ENCODE peak calls at places on chromosomes 11 and 22, in five cellular contexts. One of them, this sample, is unnamed.
A peak's percentile ranks its signal among the peaks of the same experiment; 100 is the strongest.

GRCh38 chr11:2190670-2191471 is 19.3 kb upstream of the TH start:
- DNase-seq in neuronal stem cell: peak; percentile 77
- DNase-seq in IMR-90: no peak
- DNase-seq in H1: no peak
- DNase-seq in H9: no peak
- DNase-seq in this sample: no peak

GRCh38 chr11:78209478-78209877 is 20.8 kb downstream of the USP35 start:
- DNase-seq in IMR-90: no peak
- DNase-seq in H1: no peak
- DNase-seq in H9: no peak
- DNase-seq in neuronal stem cell: no peak
- DNase-seq in this sample: no peak

GRCh38 chr22:23242473-23243001 is 62.2 kb downstream of the BCR start:
- DNase-seq in IMR-90: peak; percentile 46
- DNase-seq in H1: peak; percentile 82
- DNase-seq in H9: peak; percentile 95
- DNase-seq in neuronal stem cell: peak; percentile 62
- DNase-seq in this sample: peak; percentile 52

GRCh38 chr11:128717581-128717980 is 23.7 kb downstream of the FLI1 start:
- DNase-seq in H1: no peak
- DNase-seq in neuronal stem cell: no peak
- DNase-seq in H9: no peak
- DNase-seq in IMR-90: no peak
- DNase-seq in this sample: no peak

GRCh38 chr22:46758867-46759290 is 3.6 kb upstream of the TBC1D22A start:
- DNase-seq in H1: peak; percentile 71
- DNase-seq in neuronal stem cell: peak; percentile 45
- DNase-seq in H9: peak; percentile 74
- DNase-seq in IMR-90: peak; percentile 63
- DNase-seq in this sample: peak; percentile 74

GRCh38 chr11:12007769-12008737 is at the start of gene DKK3:
- DNase-seq in H9: peak; percentile 63
- DNase-seq in neuronal stem cell: peak; percentile 43
- DNase-seq in H1: peak; percentile 66
- DNase-seq in IMR-90: peak; percentile 34
- DNase-seq in this sample: peak; percentile 61

GRCh38 chr11:13160745-13161144 is 116.8 kb upstream of the BMAL1 start:
- DNase-seq in H9: no peak
- DNase-seq in neuronal stem cell: no peak
- DNase-seq in H1: no peak
- DNase-seq in IMR-90: no peak
- DNase-seq in this sample: no peak

GRCh38 chr11:8038393-8038792 is 42.6 kb upstream of the TUB start:
- DNase-seq in neuronal stem cell: peak; percentile 53
- DNase-seq in IMR-90: no peak
- DNase-seq in H1: peak; percentile 46
- DNase-seq in H9: no peak
- DNase-seq in this sample: no peak

GRCh38 chr11:74611369-74611861 is 19.0 kb downstream of the POLD3 start:
- DNase-seq in H1: no peak
- DNase-seq in H9: no peak
- DNase-seq in IMR-90: peak; percentile 87
- DNase-seq in neuronal stem cell: no peak
- DNase-seq in this sample: peak; percentile 68

GRCh38 chr22:43887391-43887790 is 4.4 kb downstream of the PNPLA5 start:
- DNase-seq in H1: no peak
- DNase-seq in IMR-90: no peak
- DNase-seq in H9: no peak
- DNase-seq in neuronal stem cell: no peak
- DNase-seq in this sample: no peak

GRCh38 chr22:27801197-27801615 is 350 bp downstream of the MN1 start:
- DNase-seq in H1: peak; percentile 81
- DNase-seq in H9: peak; percentile 61
- DNase-seq in IMR-90: peak; percentile 41
- DNase-seq in neuronal stem cell: peak; percentile 57
- DNase-seq in this sample: peak; percentile 58

GRCh38 chr11:44989831-44990566 is 39.3 kb upstream of the TP53I11 start:
- DNase-seq in neuronal stem cell: no peak
- DNase-seq in IMR-90: no peak
- DNase-seq in H9: peak; percentile 10
- DNase-seq in H1: no peak
- DNase-seq in this sample: no peak

GRCh38 chr11:810040-810567 is 337 bp downstream of the RPLP2 start:
- DNase-seq in IMR-90: no peak
- DNase-seq in neuronal stem cell: no peak
- DNase-seq in H1: no peak
- DNase-seq in H9: no peak
- DNase-seq in this sample: no peak

GRCh38 chr11:79241205-79241604 is 199.6 kb downstream of the TENM4 start:
- DNase-seq in H9: no peak
- DNase-seq in IMR-90: no peak
- DNase-seq in neuronal stem cell: no peak
- DNase-seq in H1: no peak
- DNase-seq in this sample: no peak

GRCh38 chr22:30245985-30246901 is at the start of gene LIF:
- DNase-seq in IMR-90: peak; percentile 86
- DNase-seq in H1: peak; percentile 75
- DNase-seq in H9: peak; percentile 56
- DNase-seq in neuronal stem cell: no peak
- DNase-seq in this sample: peak; percentile 83

GRCh38 chr22:46374663-46375474 is 39.4 kb downstream of the TRMU start:
- DNase-seq in neuronal stem cell: no peak
- DNase-seq in H1: no peak
- DNase-seq in H9: no peak
- DNase-seq in IMR-90: no peak
- DNase-seq in this sample: no peak

GRCh38 chr11:93545566-93545965 is 2.4 kb upstream of the SMCO4 start:
- DNase-seq in neuronal stem cell: no peak
- DNase-seq in IMR-90: no peak
- DNase-seq in H9: no peak
- DNase-seq in H1: no peak
- DNase-seq in this sample: peak; percentile 12

GRCh38 chr11:69010361-69010891 is 2.6 kb downstream of the MRGPRF start:
- DNase-seq in neuronal stem cell: no peak
- DNase-seq in H9: no peak
- DNase-seq in IMR-90: peak; percentile 16
- DNase-seq in H1: no peak
- DNase-seq in this sample: peak; percentile 19

GRCh38 chr22:45731798-45732495 is 60.3 kb downstream of the ATXN10 start:
- DNase-seq in H9: no peak
- DNase-seq in neuronal stem cell: no peak
- DNase-seq in H1: no peak
- DNase-seq in IMR-90: peak; percentile 47
- DNase-seq in this sample: peak; percentile 47

GRCh38 chr11:75503531-75504099 is 22.1 kb downstream of the GDPD5 start:
- DNase-seq in neuronal stem cell: no peak
- DNase-seq in H1: no peak
- DNase-seq in H9: no peak
- DNase-seq in IMR-90: no peak
- DNase-seq in this sample: no peak

GRCh38 chr11:104001474-104001873 is 35.0 kb upstream of the DDI1 start:
- DNase-seq in H9: no peak
- DNase-seq in neuronal stem cell: no peak
- DNase-seq in H1: no peak
- DNase-seq in IMR-90: peak; percentile 86
- DNase-seq in this sample: peak; percentile 17

GRCh38 chr22:19941365-19942070 is at the start of the genes COMT and TXNRD2:
- DNase-seq in neuronal stem cell: no peak
- DNase-seq in IMR-90: peak; percentile 57
- DNase-seq in H9: no peak
- DNase-seq in H1: no peak
- DNase-seq in this sample: peak; percentile 51

GRCh38 chr11:78290293-78291176 is 101.8 kb downstream of the USP35 start:
- DNase-seq in H1: no peak
- DNase-seq in H9: no peak
- DNase-seq in neuronal stem cell: no peak
- DNase-seq in IMR-90: peak; percentile 58
- DNase-seq in this sample: peak; percentile 92

GRCh38 chr11:73413246-73413645 is 37.0 kb downstream of the RELT start:
- DNase-seq in IMR-90: no peak
- DNase-seq in neuronal stem cell: no peak
- DNase-seq in H1: no peak
- DNase-seq in H9: no peak
- DNase-seq in this sample: no peak

GRCh38 chr11:132050081-132050480 is 679.7 kb downstream of the NTM start:
- DNase-seq in H1: no peak
- DNase-seq in neuronal stem cell: no peak
- DNase-seq in IMR-90: no peak
- DNase-seq in H9: no peak
- DNase-seq in this sample: no peak

GRCh38 chr11:67056640-67057409 is at the start of gene RHOD:
- DNase-seq in neuronal stem cell: peak; percentile 39
- DNase-seq in IMR-90: no peak
- DNase-seq in H1: peak; percentile 86
- DNase-seq in H9: peak; percentile 71
- DNase-seq in this sample: no peak

DNA sequence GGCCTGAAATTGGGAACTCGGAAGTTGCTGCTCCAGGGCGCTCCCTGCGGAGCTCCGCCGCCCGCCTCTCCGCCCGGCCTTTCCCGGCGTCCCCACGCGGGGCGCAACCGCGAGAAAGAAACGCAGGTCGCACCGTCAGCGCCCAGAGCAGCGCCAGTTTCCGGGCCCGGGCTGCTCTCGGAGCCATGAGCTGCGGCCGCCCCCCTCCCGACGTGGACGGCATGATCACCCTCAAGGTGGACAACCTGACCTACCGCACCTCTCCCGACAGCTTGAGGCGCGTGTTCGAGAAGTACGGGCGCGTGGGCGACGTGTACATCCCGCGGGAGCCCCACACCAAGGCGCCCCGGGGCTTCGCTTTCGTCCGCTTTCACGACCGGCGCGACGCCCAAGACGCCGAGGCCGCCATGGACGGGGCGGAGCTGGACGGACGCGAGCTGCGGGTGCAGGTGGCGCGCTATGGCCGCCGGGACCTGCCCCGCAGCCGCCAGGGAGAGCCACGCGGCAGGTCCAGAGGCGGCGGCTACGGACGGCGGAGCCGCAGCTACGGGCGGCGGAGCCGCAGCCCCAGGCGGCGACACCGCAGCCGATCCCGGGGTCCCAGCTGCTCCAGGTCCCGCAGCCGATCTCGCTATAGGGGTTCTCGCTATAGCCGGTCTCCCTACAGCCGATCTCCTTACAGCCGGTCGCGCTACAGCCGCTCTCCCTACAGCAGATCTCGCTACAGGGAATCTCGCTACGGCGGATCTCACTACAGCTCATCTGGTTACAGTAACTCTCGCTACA is 516 bp downstream of the SRSF8 start:
- DNase-seq in neuronal stem cell: peak; percentile 65
- DNase-seq in H9: peak; percentile 75
- DNase-seq in H1: peak; percentile 83
- DNase-seq in IMR-90: peak; percentile 72
- DNase-seq in this sample: peak; percentile 84
- H4K91ac ChIP-seq in neuronal stem cell: no peak overlapping the region
- H4K91ac ChIP-seq in H9: no peak overlapping the region
- H4K91ac ChIP-seq in H1: peak overlapping the region; percentile 81
- H4K91ac ChIP-seq in IMR-90: peak overlapping the region; percentile 57
- H4K91ac ChIP-seq in this sample: peak overlapping the region; percentile 60

DNA sequence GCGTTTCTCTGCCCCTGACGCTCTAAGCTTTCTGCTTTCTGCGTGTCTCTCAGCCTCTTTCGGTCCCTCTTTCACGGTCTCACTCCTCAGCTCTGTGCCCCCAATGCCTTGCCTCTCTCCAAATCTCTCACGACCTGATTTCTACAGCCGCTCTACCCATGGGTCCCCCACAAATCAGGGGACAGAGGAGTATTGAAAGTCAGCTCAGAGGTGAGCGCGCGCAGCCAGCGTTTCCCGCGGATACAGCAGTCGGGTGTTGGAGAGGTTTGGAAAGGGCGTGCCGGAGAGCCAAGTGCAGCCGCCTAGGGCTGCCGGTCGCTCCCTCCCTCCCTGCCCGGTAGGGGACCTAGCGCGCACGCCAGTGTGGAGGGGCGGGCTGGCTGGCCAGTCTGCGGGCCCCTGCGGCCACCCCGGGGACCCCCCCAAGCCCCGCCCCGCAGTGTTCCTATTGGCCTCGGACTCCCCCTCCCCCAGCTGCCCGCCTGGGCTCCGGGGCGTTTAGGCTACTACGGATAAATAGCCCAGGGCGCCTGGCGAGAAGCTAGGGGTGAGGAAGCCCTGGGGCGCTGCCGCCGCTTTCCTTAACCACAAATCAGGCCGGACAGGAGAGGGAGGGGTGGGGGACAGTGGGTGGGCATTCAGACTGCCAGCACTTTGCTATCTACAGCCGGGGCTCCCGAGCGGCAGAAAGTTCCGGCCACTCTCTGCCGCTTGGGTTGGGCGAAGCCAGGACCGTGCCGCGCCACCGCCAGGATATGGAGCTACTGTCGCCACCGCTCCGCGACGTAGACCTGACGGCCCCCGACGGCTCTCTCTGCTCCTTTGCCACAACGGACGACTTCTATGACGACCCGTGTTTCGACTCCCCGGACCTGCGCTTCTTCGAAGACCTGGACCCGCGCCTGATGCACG is at the start of gene MYOD1:
- DNase-seq in H1: peak; percentile 68
- DNase-seq in neuronal stem cell: no peak
- DNase-seq in H9: peak; percentile 73
- DNase-seq in IMR-90: no peak
- DNase-seq in this sample: no peak
- H2AFZ ChIP-seq in H1: peak within 1 kb of the TSS; percentile 22
- H2AFZ ChIP-seq in neuronal stem cell: peak within 1 kb of the TSS; percentile 83
- H2AFZ ChIP-seq in H9: no peak within 1 kb of the TSS
- H2AFZ ChIP-seq in IMR-90: peak within 1 kb of the TSS; percentile 58
- H2AFZ ChIP-seq in this sample: no peak within 1 kb of the TSS

GRCh38 chr11:118789501-118790356 is 1.2 kb downstream of the DDX6 start:
- DNase-seq in neuronal stem cell: peak; percentile 18
- DNase-seq in IMR-90: no peak
- DNase-seq in H1: peak; percentile 49
- DNase-seq in H9: no peak
- DNase-seq in this sample: peak; percentile 43
- H4K91ac ChIP-seq in neuronal stem cell: no peak overlapping the region
- H4K91ac ChIP-seq in IMR-90: peak overlapping the region; percentile 48
- H4K91ac ChIP-seq in H1: no peak overlapping the region
- H4K91ac ChIP-seq in H9: no peak overlapping the region
- H4K91ac ChIP-seq in this sample: no peak overlapping the region

DNA sequence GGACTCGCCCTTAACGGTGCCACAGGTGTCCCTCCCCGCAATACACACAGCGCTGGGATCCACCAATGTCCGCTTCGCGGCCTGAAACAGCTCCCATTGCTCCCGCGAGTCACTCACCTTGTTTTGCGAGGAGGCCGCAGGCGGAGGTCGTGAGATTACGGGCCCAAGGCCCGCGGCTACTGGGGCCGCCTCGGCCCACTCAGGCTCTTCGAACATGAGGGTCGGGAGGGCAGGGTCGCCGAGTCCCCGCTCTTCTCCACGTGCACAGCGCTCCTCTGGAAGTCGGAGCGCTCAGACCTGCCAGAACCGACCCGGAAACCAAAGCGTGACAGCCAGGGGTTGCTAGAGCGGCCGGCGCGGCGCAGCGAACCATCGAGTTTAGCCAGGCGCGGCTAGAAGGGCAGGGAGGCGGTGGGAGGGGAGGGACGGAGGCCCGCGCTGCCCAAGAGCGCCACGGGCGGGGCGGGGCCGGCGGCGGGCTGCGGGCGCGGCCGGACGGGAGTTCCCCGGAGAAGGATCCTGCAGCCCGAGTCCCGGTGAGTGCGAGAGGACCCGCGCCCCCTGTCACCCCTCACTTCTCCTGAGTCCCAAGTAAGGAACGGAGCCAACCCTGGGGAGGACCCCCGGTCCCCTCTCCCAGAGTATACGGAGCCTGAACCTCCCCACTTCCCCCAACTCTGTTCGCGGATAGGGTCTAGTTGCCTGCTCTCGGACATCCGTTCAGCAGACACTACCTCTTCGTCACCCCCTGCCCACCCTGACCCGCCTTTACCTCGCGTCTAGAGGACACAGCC is at the start of the genes ILK and RRP8:
- DNase-seq in H9: peak; percentile 88
- DNase-seq in H1: peak; percentile 91
- DNase-seq in IMR-90: peak; percentile 86
- DNase-seq in neuronal stem cell: peak; percentile 87
- DNase-seq in this sample: peak; percentile 92
- H2AFZ ChIP-seq in H9: no peak within 1 kb of the TSS
- H2AFZ ChIP-seq in H1: peak within 1 kb of the TSS; percentile 83
- H2AFZ ChIP-seq in IMR-90: peak within 1 kb of the TSS; percentile 95
- H2AFZ ChIP-seq in neuronal stem cell: peak within 1 kb of the TSS; percentile 95
- H2AFZ ChIP-seq in this sample: peak within 1 kb of the TSS; percentile 78